ENCODE peak calls at places on chromosome 11, in six cellular contexts. A, N, E, Q, V and R are unnamed samples.

GRCh38 chr11:69521461-69521860 is 40.0 kb downstream of the LINC01488 start:
- DNase-seq in A (no peak), N (no peak), E (no peak), Q (no peak), V (no peak), R (no peak)

GRCh38 chr11:36600155-36600554 is 2.1 kb upstream of the RAG2 start:
- DNase-seq in A (no peak), N (no peak), E (no peak), Q (no peak), V (no peak), R (no peak)

GRCh38 chr11:60343094-60343704 is 16.1 kb downstream of the MS4A6E start:
- DNase-seq in A (peak), N (no peak), E (no peak), Q (peak), V (peak), R (no peak)

GRCh38 chr11:10021563-10021962 is 272.5 kb downstream of the SBF2 start:
- DNase-seq in A (no peak), N (no peak), E (no peak), Q (no peak), V (no peak), R (no peak)

GRCh38 chr11:77211040-77211451 is 83.0 kb downstream of the MYO7A start:
- DNase-seq in A (no peak), N (no peak), E (no peak), Q (no peak), V (no peak), R (no peak)

GRCh38 chr11:78961186-78961782 is 386.6 kb upstream of the NARS2 start:
- DNase-seq in A (no peak), N (peak), E (no peak), Q (peak), V (no peak), R (peak)

GRCh38 chr11:71530602-71531001 is 3.5 kb downstream of the KRTAP5-7 start:
- DNase-seq in A (no peak), N (no peak), E (no peak), Q (no peak), V (no peak), R (no peak)

GRCh38 chr11:94449437-94449836 is 44.2 kb downstream of the MRE11 start:
- DNase-seq in A (no peak), N (no peak), E (no peak), Q (peak), V (no peak), R (peak)

GRCh38 chr11:62433141-62433543 is 14.3 kb downstream of the SCGB1A1 start:
- DNase-seq in A (no peak), N (no peak), E (no peak), Q (peak), V (no peak), R (no peak)

GRCh38 chr11:62602141-62603071 is 741 bp upstream of the MTA2 start:
- DNase-seq in A (peak), N (peak), E (peak), Q (peak), V (peak), R (peak)

GRCh38 chr11:91156041-91156440 is 933.2 kb upstream of the CHORDC1 start:
- DNase-seq in A (no peak), N (no peak), E (no peak), Q (no peak), V (no peak), R (no peak)

GRCh38 chr11:47589103-47589502 is 2.6 kb downstream of the FAM180B start:
- DNase-seq in A (no peak), N (no peak), E (no peak), Q (no peak), V (no peak), R (no peak)

GRCh38 chr11:87259731-87260130 is 222.0 kb downstream of the TMEM135 start:
- DNase-seq in A (no peak), N (no peak), E (no peak), Q (no peak), V (no peak), R (no peak)

GRCh38 chr11:117807482-117808272 is 10.7 kb upstream of the DSCAML1 start:
- DNase-seq in A (peak), N (peak), E (peak), Q (peak), V (peak), R (peak)

GRCh38 chr11:111633756-111634362 is 31.6 kb downstream of the SIK2 start:
- DNase-seq in A (no peak), N (no peak), E (no peak), Q (peak), V (no peak), R (peak)

GRCh38 chr11:69964247-69964643 is 113.9 kb upstream of the ANO1 start:
- DNase-seq in A (no peak), N (no peak), E (no peak), Q (no peak), V (no peak), R (no peak)

GRCh38 chr11:78453140-78453935 is 35.7 kb upstream of the GAB2 start:
- DNase-seq in A (no peak), N (no peak), E (no peak), Q (no peak), V (no peak), R (no peak)

GRCh38 chr11:2474059-2474901 is 29.5 kb downstream of the KCNQ1 start:
- DNase-seq in A (no peak), N (no peak), E (no peak), Q (no peak), V (no peak), R (no peak)

GRCh38 chr11:123145220-123145619 is 49.8 kb downstream of the CLMP start:
- DNase-seq in A (no peak), N (no peak), E (no peak), Q (peak), V (peak), R (peak)

GRCh38 chr11:112128483-112129121 is 35.3 kb downstream of the IL18 start:
- DNase-seq in A (no peak), N (no peak), E (no peak), Q (peak), V (peak), R (peak)

GRCh38 chr11:13210424-13210823 is 67.2 kb upstream of the BMAL1 start:
- DNase-seq in A (peak), N (peak), E (peak), Q (peak), V (peak), R (peak)

GRCh38 chr11:32386770-32387377 is 48.5 kb downstream of the WT1 start:
- DNase-seq in A (no peak), N (no peak), E (no peak), Q (peak), V (no peak), R (no peak)